ENCODE peak calls at places on chromosomes 16 and 17, in nine cellular contexts. M is sigmoid colon; J is fibroblast of pulmonary artery; N is uterus; V is skeletal muscle cell; K is NT2/D1; U is CD4-positive, CD25-positive, alpha-beta regulatory T cell; C is fibroblast of the aortic adventitia; S is body of pancreas. E is an unnamed sample.

GRCh38 chr17:43979011-43979410 is 25.3 kb upstream of the PYY start:
- DNase-seq in M (no peak), J (no peak), N (no peak), V (no peak), K (no peak), U (no peak), C (no peak), S (no peak), E (no peak)

GRCh38 chr17:79919164-79919585 is 79.9 kb upstream of the CBX4 start:
- DNase-seq in M (peak), J (no peak), N (peak), V (no peak), K (no peak), U (no peak), C (peak), S (peak), E (no peak)

GRCh38 chr16:21167360-21167759 is 8.9 kb downstream of the LDAF1 start:
- DNase-seq in M (no peak), J (peak), N (no peak), V (peak), K (no peak), U (no peak), C (peak), S (no peak), E (peak)

GRCh38 chr17:17191346-17191792 is 14.8 kb downstream of the PLD6 start:
- DNase-seq in M (peak), J (peak), N (peak), V (peak), K (no peak), U (no peak), C (peak), S (no peak), E (peak)

GRCh38 chr16:23573822-23574221 is 16.3 kb downstream of the UBFD1 start:
- DNase-seq in M (no peak), J (no peak), N (no peak), V (no peak), K (no peak), U (no peak), C (no peak), S (no peak), E (no peak)

GRCh38 chr16:57039148-57039812 is 49.9 kb downstream of the NLRC5 start:
- DNase-seq in M (no peak), J (peak), N (no peak), V (peak), K (no peak), U (no peak), C (peak), S (no peak), E (no peak)

GRCh38 chr17:77416096-77416713 is 275.4 kb downstream of the SEC14L1 start:
- DNase-seq in M (no peak), J (no peak), N (no peak), V (no peak), K (no peak), U (no peak), C (no peak), S (no peak), E (no peak)

GRCh38 chr16:61344791-61345190 is 691.4 kb downstream of the CDH8 start:
- DNase-seq in M (no peak), J (no peak), N (no peak), V (no peak), K (no peak), U (no peak), C (no peak), S (no peak), E (no peak)

GRCh38 chr17:49554694-49555494 is 20.8 kb upstream of the NXPH3 start:
- DNase-seq in M (no peak), J (no peak), N (no peak), V (no peak), K (no peak), U (no peak), C (no peak), S (no peak), E (no peak)

GRCh38 chr17:65100316-65101140 is 36.6 kb upstream of the RGS9 start:
- DNase-seq in M (peak), J (peak), N (peak), V (no peak), K (peak), U (peak), C (peak), S (peak), E (peak)

GRCh38 chr17:64147110-64148016 is 17.4 kb upstream of the ERN1 start:
- DNase-seq in M (no peak), J (peak), N (no peak), V (no peak), K (no peak), U (no peak), C (peak), S (no peak), E (peak)

GRCh38 chr16:15518412-15519351 is 84.3 kb downstream of the BMERB1 start:
- DNase-seq in M (peak), J (peak), N (peak), V (no peak), K (no peak), U (no peak), C (peak), S (peak), E (no peak)

GRCh38 chr17:81184596-81184995 is 18.6 kb upstream of the AATK start:
- DNase-seq in M (no peak), J (no peak), N (no peak), V (no peak), K (no peak), U (no peak), C (no peak), S (no peak), E (no peak)

GRCh38 chr17:64329571-64329970 is 61.1 kb downstream of the PECAM1 start:
- DNase-seq in M (no peak), J (no peak), N (no peak), V (no peak), K (no peak), U (no peak), C (no peak), S (no peak), E (no peak)

GRCh38 chr17:39166437-39167335 is 725 bp upstream of the ARL5C start:
- DNase-seq in M (no peak), J (no peak), N (no peak), V (no peak), K (no peak), U (no peak), C (no peak), S (peak), E (no peak)

GRCh38 chr17:40325156-40326013 is 16.4 kb downstream of the RARA start:
- DNase-seq in M (no peak), J (no peak), N (no peak), V (no peak), K (no peak), U (peak), C (no peak), S (no peak), E (no peak)

GRCh38 chr16:24729967-24730815 is 740 bp downstream of the TNRC6A start:
- DNase-seq in M (peak), J (no peak), N (peak), V (no peak), K (no peak), U (no peak), C (no peak), S (peak), E (peak)

GRCh38 chr17:7587831-7588230 is 2.1 kb downstream of the SOX15 start:
- DNase-seq in M (peak), J (no peak), N (no peak), V (no peak), K (no peak), U (no peak), C (no peak), S (no peak), E (no peak)

GRCh38 chr17:17942846-17943245 is 29.4 kb downstream of the TOM1L2 start:
- DNase-seq in M (no peak), J (peak), N (no peak), V (no peak), K (no peak), U (no peak), C (peak), S (no peak), E (peak)

GRCh38 chr16:10605636-10606035 is 25.2 kb upstream of the EMP2 start:
- DNase-seq in M (no peak), J (no peak), N (no peak), V (no peak), K (no peak), U (no peak), C (no peak), S (no peak), E (no peak)

GRCh38 chr17:17321356-17322025 is 18.3 kb downstream of the NT5M start:
- DNase-seq in M (no peak), J (no peak), N (no peak), V (no peak), K (no peak), U (no peak), C (no peak), S (no peak), E (no peak)

GRCh38 chr16:14447783-14448182 is 182.3 kb downstream of the PARN start:
- DNase-seq in M (no peak), J (no peak), N (no peak), V (no peak), K (no peak), U (no peak), C (no peak), S (no peak), E (no peak)

GRCh38 chr17:332558-333322 is 19.9 kb downstream of the RPH3AL start:
- DNase-seq in M (peak), J (peak), N (no peak), V (no peak), K (no peak), U (no peak), C (peak), S (peak), E (no peak)

GRCh38 chr16:2468725-2469398 is 2.2 kb upstream of the NTN3 start:
- DNase-seq in M (no peak), J (no peak), N (no peak), V (no peak), K (no peak), U (no peak), C (no peak), S (peak), E (peak)

GRCh38 chr16:85210423-85211169 is 98.3 kb upstream of the CIBAR2 start:
- DNase-seq in M (no peak), J (peak), N (no peak), V (no peak), K (no peak), U (no peak), C (peak), S (no peak), E (peak)

GRCh38 chr16:65154321-65154720 is 32.5 kb upstream of the CDH11 start:
- DNase-seq in M (no peak), J (no peak), N (no peak), V (no peak), K (peak), U (no peak), C (no peak), S (no peak), E (no peak)

GRCh38 chr17:4724655-4725054 is 6.6 kb upstream of the MED11 start:
- DNase-seq in M (no peak), J (no peak), N (no peak), V (no peak), K (no peak), U (no peak), C (no peak), S (no peak), E (no peak)

GRCh38 chr17:14792751-14793150 is 472.4 kb downstream of the PMP22 start:
- DNase-seq in M (peak), J (no peak), N (peak), V (peak), K (no peak), U (no peak), C (peak), S (peak), E (no peak)
- H3K4me3 ChIP-seq in M (no peak), J (no peak), N (no peak), V (no peak), K (no peak), U (no peak), C (no peak), S (no peak), E (no peak)

GRCh38 chr16:72084445-72084844 is 9.0 kb downstream of the TXNL4B start:
- DNase-seq in M (no peak), J (no peak), N (no peak), V (no peak), K (no peak), U (no peak), C (no peak), S (no peak), E (no peak)

GRCh38 chr16:72085002-72085401 is 8.4 kb downstream of the TXNL4B start:
- DNase-seq in M (no peak), J (peak), N (no peak), V (no peak), K (no peak), U (no peak), C (peak), S (no peak), E (no peak)

GRCh38 chr16:72083778-72084404 is 9.5 kb downstream of the TXNL4B start:
- DNase-seq in M (no peak), J (no peak), N (no peak), V (no peak), K (no peak), U (no peak), C (peak), S (no peak), E (no peak)
- H3K4me3 ChIP-seq in M (no peak), J (no peak), N (no peak), V (no peak), K (no peak), U (no peak), C (no peak), S (no peak), E (no peak)

DNA sequence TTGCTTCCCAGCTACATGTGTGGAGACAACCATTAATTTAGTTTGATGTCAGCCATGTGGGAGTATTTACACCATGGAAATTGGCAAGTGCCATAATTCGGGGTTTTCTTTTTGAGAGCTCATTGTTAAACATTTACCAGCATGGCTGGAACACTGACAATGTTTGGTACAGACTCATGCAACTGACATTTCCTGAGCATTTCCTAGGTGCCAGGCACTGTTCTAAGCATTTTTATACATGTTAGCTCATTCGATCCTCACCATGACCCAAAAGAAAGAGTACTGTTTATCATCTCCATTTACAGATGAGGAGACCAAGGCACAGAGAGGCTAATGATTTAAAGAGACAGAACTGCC is 86.9 kb downstream of the FOXL1 start:
- DNase-seq in M (no peak), J (peak), N (no peak), V (peak), K (no peak), U (no peak), C (peak), S (no peak), E (no peak)
- H3K4me3 ChIP-seq in M (no peak), J (no peak), N (no peak), V (no peak), K (no peak), U (no peak), C (no peak), S (no peak), E (no peak)

GRCh38 chr17:50861822-50862528 is 4.2 kb downstream of the TOB1 start:
- DNase-seq in M (no peak), J (no peak), N (no peak), V (no peak), K (no peak), U (no peak), C (no peak), S (no peak), E (no peak)
- H3K4me3 ChIP-seq in M (no peak), J (no peak), N (no peak), V (no peak), K (no peak), U (peak), C (no peak), S (no peak), E (no peak)

GRCh38 chr17:29180788-29181160 is 576 bp upstream of the MYO18A start:
- DNase-seq in M (no peak), J (no peak), N (no peak), V (no peak), K (no peak), U (no peak), C (no peak), S (no peak), E (no peak)
- H3K4me3 ChIP-seq in M (peak), J (peak), N (peak), V (peak), K (peak), U (no peak), C (peak), S (no peak), E (peak)